ENCODE peak calls at places on chromosomes 3 and 15, in ten cellular contexts. F is A549, W is HFFc6, M is mammary epithelial cell, R is lower leg skin, H is bronchial epithelial cell, C is Peyer's patch, N is choroid plexus epithelial cell, A is transverse colon, U is left ventricle myocardium inferior. P is an unnamed sample.

GRCh38 chr3:52831500-52832301 is 1.2 kb upstream of the ITIH4 start:
- DNase-seq in R (peak; percentile 64), N (peak; percentile 63), C (peak; percentile 60), A (peak; percentile 34), U (no peak), F (peak; percentile 49), H (peak; percentile 69), M (peak; percentile 60), W (peak; percentile 83), P (peak; percentile 74)

GRCh38 chr3:146502887-146503458 is 33.6 kb upstream of the PLSCR2 start:
- DNase-seq in A (no peak), F (peak; percentile 49), C (no peak), R (no peak), N (no peak), M (peak; percentile 50), U (no peak), H (peak; percentile 80), W (no peak), P (no peak)

GRCh38 chr15:37100109-37100873 is at the start of gene MEIS2:
- DNase-seq in H (peak; percentile 71), R (peak; percentile 88), W (peak; percentile 87), U (peak; percentile 94), A (peak; percentile 81), F (peak; percentile 93), M (peak; percentile 87), N (peak; percentile 95), C (peak; percentile 85), P (peak; percentile 96)

GRCh38 chr3:123286308-123287023 is 84.7 kb downstream of the SEC22A start:
- DNase-seq in W (peak; percentile 65), M (peak; percentile 37), F (peak; percentile 70), R (no peak), H (peak; percentile 49), U (no peak), N (peak; percentile 86), C (no peak), A (peak; percentile 21), P (peak; percentile 56)

GRCh38 chr3:113626513-113627371 is 69.7 kb downstream of the USF3 start:
- DNase-seq in A (peak; percentile 57), N (peak; percentile 76), U (peak; percentile 42), C (peak; percentile 83), R (peak; percentile 58), W (peak; percentile 28), H (peak; percentile 59), F (peak; percentile 82), M (peak; percentile 55), P (peak; percentile 71)

GRCh38 chr3:182445576-182445975 is 347.7 kb upstream of the ATP11B start:
- DNase-seq in H (no peak), U (no peak), W (no peak), F (no peak), R (no peak), A (no peak), M (no peak), N (no peak), C (no peak), P (no peak)

GRCh38 chr3:121821421-121822199 is 13.2 kb downstream of the IQCB1 start:
- DNase-seq in F (no peak), M (no peak), U (no peak), H (no peak), W (no peak), N (peak; percentile 73), C (no peak), A (no peak), R (no peak), P (peak; percentile 12)

GRCh38 chr3:146655333-146655996 is 50.3 kb upstream of the PLSCR5 start:
- DNase-seq in W (no peak), R (no peak), M (no peak), U (no peak), C (no peak), A (no peak), H (no peak), N (peak; percentile 5), F (no peak), P (peak; percentile 14)

GRCh38 chr15:60583946-60584345 is 105.0 kb upstream of the ICE2 start:
- DNase-seq in R (no peak), A (no peak), F (peak; percentile 13), W (no peak), U (no peak), C (no peak), N (no peak), M (peak; percentile 7), H (no peak), P (no peak)

GRCh38 chr3:168620854-168621253 is 525.1 kb upstream of the GOLIM4 start:
- DNase-seq in R (no peak), F (peak; percentile 18), M (no peak), H (peak; percentile 30), C (no peak), N (peak; percentile 22), U (no peak), W (no peak), A (peak; percentile 9), P (peak; percentile 22)

GRCh38 chr15:66833372-66833771 is 131.3 kb downstream of the SMAD6 start:
- DNase-seq in F (no peak), N (no peak), M (no peak), A (no peak), H (no peak), C (peak; percentile 59), U (no peak), W (no peak), R (no peak), P (no peak)

GRCh38 chr3:10198226-10198625 is 33.5 kb downstream of the IRAK2 start:
- DNase-seq in F (no peak), W (no peak), N (no peak), H (no peak), R (no peak), M (no peak), A (no peak), C (no peak), U (no peak), P (no peak)

GRCh38 chr3:50950591-50950990 is 275.9 kb downstream of the DOCK3 start:
- DNase-seq in N (no peak), C (no peak), H (no peak), R (no peak), A (no peak), U (no peak), W (no peak), F (no peak), M (no peak), P (no peak)

GRCh38 chr3:157436583-157437300 is at the start of gene PTX3:
- DNase-seq in W (peak; percentile 68), C (no peak), A (no peak), U (peak; percentile 21), H (peak; percentile 59), N (peak; percentile 94), R (peak; percentile 34), M (peak; percentile 71), F (peak; percentile 8), P (peak; percentile 90)

GRCh38 chr15:88897456-88898194 is 2.3 kb upstream of the HAPLN3 start:
- DNase-seq in M (peak; percentile 81), R (peak; percentile 76), N (peak; percentile 88), F (peak; percentile 80), A (peak; percentile 85), W (peak; percentile 77), H (peak; percentile 71), U (peak; percentile 90), C (peak; percentile 85), P (peak; percentile 76)

GRCh38 chr3:189824629-189825312 is 193.6 kb downstream of the TP63 start:
- DNase-seq in R (no peak), N (peak; percentile 80), M (peak; percentile 97), C (no peak), A (no peak), U (no peak), F (peak; percentile 84), H (peak; percentile 99), W (peak; percentile 39), P (peak; percentile 92)

GRCh38 chr3:111252795-111253194 is 181.2 kb downstream of the NECTIN3 start:
- DNase-seq in R (no peak), U (no peak), M (no peak), C (no peak), W (peak; percentile 56), N (peak; percentile 81), H (peak; percentile 74), F (peak; percentile 56), A (no peak), P (peak; percentile 38)

GRCh38 chr3:15623535-15624450 is 22.2 kb downstream of the BTD start:
- DNase-seq in W (no peak), F (no peak), C (no peak), U (no peak), A (no peak), M (no peak), H (no peak), R (no peak), N (no peak), P (no peak)

GRCh38 chr15:47203993-47204392 is 513.3 kb upstream of the SEMA6D start:
- DNase-seq in H (no peak), F (no peak), R (no peak), U (no peak), M (no peak), W (no peak), N (no peak), A (no peak), C (no peak), P (no peak)

GRCh38 chr15:25738171-25738792 is 124.8 kb downstream of the ATP10A start:
- DNase-seq in N (no peak), F (no peak), A (no peak), M (no peak), W (no peak), H (peak; percentile 0), R (no peak), U (no peak), C (no peak), P (no peak)

GRCh38 chr3:62084558-62084957 is 288.8 kb downstream of the FEZF2 start:
- DNase-seq in N (no peak), M (peak; percentile 61), C (no peak), H (peak; percentile 61), F (no peak), W (peak; percentile 6), R (no peak), U (no peak), A (no peak), P (peak; percentile 9)

GRCh38 chr3:129441782-129442181 is 1.8 kb downstream of the IFT122 start:
- DNase-seq in N (peak; percentile 71), U (no peak), F (no peak), H (no peak), M (no peak), C (no peak), A (no peak), W (peak; percentile 30), R (peak; percentile 32), P (peak; percentile 53)
- TF ChIP-seq CTCF in N (peak; percentile 30), U (no peak), F (no peak), H (no peak), M (no peak), C (no peak), A (no peak), W (peak; percentile 20), R (no peak), P (no peak)

GRCh38 chr3:64584193-64584592 is 103.6 kb downstream of the ADAMTS9 start:
- DNase-seq in N (no peak), A (no peak), M (no peak), H (no peak), R (no peak), C (no peak), F (no peak), U (no peak), W (no peak), P (no peak)
- TF ChIP-seq CTCF in N (no peak), A (no peak), M (no peak), H (no peak), R (no peak), C (no peak), F (no peak), U (no peak), W (no peak), P (no peak)

GRCh38 chr3:98824256-98824655 is 61.1 kb downstream of the ST3GAL6 start:
- DNase-seq in W (no peak), N (peak; percentile 33), H (no peak), C (no peak), U (no peak), A (no peak), R (no peak), M (no peak), F (no peak), P (no peak)
- TF ChIP-seq CTCF in W (no peak), N (peak; percentile 31), H (no peak), C (no peak), U (peak; percentile 21), A (no peak), R (no peak), M (no peak), F (no peak), P (no peak)

GRCh38 chr15:78506971-78507830 is at the start of gene HYKK:
- DNase-seq in C (peak; percentile 94), A (peak; percentile 94), R (peak; percentile 93), M (peak; percentile 98), F (peak; percentile 98), W (peak; percentile 98), N (peak; percentile 99), U (peak; percentile 88), H (peak; percentile 96), P (peak; percentile 98)
- TF ChIP-seq CTCF in C (no peak), A (no peak), R (no peak), M (no peak), F (no peak), W (no peak), N (no peak), U (peak; percentile 33), H (peak; percentile 25), P (peak; percentile 14)